ENCODE peak calls at places on chromosomes 16 and 17, in four cellular contexts. H is AG04449, E is stomach, T is astrocyte of the cerebellum. V is an unnamed sample.

GRCh38 chr16:4693956-4694663 is 748 bp downstream of the NUDT16L1 start:
- DNase-seq in H (no peak), T (no peak), E (peak), V (peak)

GRCh38 chr17:13843862-13844640 is 225.3 kb upstream of the COX10 start:
- DNase-seq in T (peak), H (no peak), E (no peak), V (no peak)

GRCh38 chr17:9875441-9875840 is 29.6 kb downstream of the RCVRN start:
- DNase-seq in E (no peak), T (peak), H (no peak), V (no peak)

GRCh38 chr16:51607202-51607756 is 456.2 kb upstream of the SALL1 start:
- DNase-seq in T (no peak), E (no peak), H (no peak), V (no peak)

GRCh38 chr16:81462683-81463082 is 18.1 kb downstream of the CMIP start:
- DNase-seq in T (no peak), E (no peak), H (no peak), V (no peak)

GRCh38 chr17:41063449-41063848 is 2.2 kb downstream of the KRTAP2-4 start:
- DNase-seq in E (no peak), T (no peak), H (no peak), V (no peak)

GRCh38 chr17:82399030-82399429 is 19.1 kb upstream of the HEXD start:
- DNase-seq in E (no peak), H (peak), T (peak), V (peak)

GRCh38 chr17:9022553-9023388 is 1.5 kb downstream of the NTN1 start:
- DNase-seq in T (no peak), E (no peak), H (no peak), V (no peak)

GRCh38 chr17:58918072-58918471 is 162.4 kb downstream of the PPM1E start:
- DNase-seq in E (no peak), H (no peak), T (no peak), V (no peak)

GRCh38 chr16:88713568-88714419 is 7.5 kb downstream of the CTU2 start:
- DNase-seq in E (peak), H (no peak), T (no peak), V (no peak)

GRCh38 chr16:88901718-88902337 is 35.4 kb upstream of the PABPN1L start:
- DNase-seq in H (no peak), T (no peak), E (no peak), V (no peak)

GRCh38 chr17:37650419-37651003 is 7.3 kb upstream of the DDX52 start:
- DNase-seq in H (no peak), E (no peak), T (no peak), V (no peak)

GRCh38 chr16:48054881-48055601 is 100.8 kb downstream of the ABCC12 start:
- DNase-seq in T (peak), E (peak), H (no peak), V (no peak)

GRCh38 chr17:21530841-21531240 is 154.7 kb downstream of the KCNJ12 start:
- DNase-seq in E (no peak), T (no peak), H (no peak), V (no peak)

GRCh38 chr16:10664720-10665126 is 30.0 kb downstream of the TEKT5 start:
- DNase-seq in T (no peak), H (no peak), E (no peak), V (no peak)

GRCh38 chr17:3998436-3998835 is 34.2 kb upstream of the ATP2A3 start:
- DNase-seq in E (no peak), T (no peak), H (no peak), V (no peak)

GRCh38 chr16:65489531-65490023 is 367.7 kb upstream of the CDH11 start:
- DNase-seq in H (no peak), T (no peak), E (no peak), V (no peak)

GRCh38 chr17:80889897-80890550 is 101.6 kb upstream of the CHMP6 start:
- DNase-seq in H (no peak), E (no peak), T (no peak), V (no peak)

GRCh38 chr16:73864868-73865267 is 431.7 kb upstream of the PSMD7 start:
- DNase-seq in H (no peak), E (no peak), T (no peak), V (no peak)

GRCh38 chr17:55463600-55463999 is 42.0 kb upstream of the MMD start:
- DNase-seq in H (no peak), T (no peak), E (no peak), V (no peak)

GRCh38 chr17:50022463-50023130 is 27.6 kb upstream of the DLX3 start:
- DNase-seq in T (no peak), E (no peak), H (no peak), V (no peak)

GRCh38 chr16:56042416-56042815 is 148.9 kb upstream of the GNAO1 start:
- DNase-seq in T (no peak), H (no peak), E (no peak), V (no peak)

GRCh38 chr17:64399071-64399766 is 8.6 kb upstream of the PECAM1 start:
- DNase-seq in H (no peak), E (no peak), T (peak), V (no peak)

GRCh38 chr17:64399767-64400156 is 9.1 kb upstream of the PECAM1 start:
- DNase-seq in E (no peak), T (no peak), H (no peak), V (no peak)

GRCh38 chr17:64401244-64401860 is 10.7 kb upstream of the PECAM1 start:
- DNase-seq in H (no peak), E (no peak), T (no peak), V (no peak)

GRCh38 chr17:64400644-64401043 is 10.0 kb upstream of the PECAM1 start:
- DNase-seq in T (no peak), E (no peak), H (no peak), V (no peak)

GRCh38 chr17:64398330-64398729 is 7.7 kb upstream of the PECAM1 start:
- DNase-seq in T (no peak), H (no peak), E (no peak), V (no peak)
- H3K4me3 ChIP-seq in T (no peak), H (no peak), E (no peak), V (no peak)

GRCh38 chr17:47789611-47790520 is 31.7 kb downstream of the OSBPL7 start:
- DNase-seq in H (no peak), T (no peak), E (peak), V (no peak)
- H3K4me3 ChIP-seq in H (peak), T (peak), E (peak), V (peak)

GRCh38 chr16:53504161-53504663 is 1.2 kb upstream of the AKTIP start:
- DNase-seq in T (no peak), E (peak), H (no peak), V (no peak)
- H3K4me3 ChIP-seq in T (peak), E (peak), H (peak), V (peak)

GRCh38 chr17:73092518-73093135 is at the start of gene SLC39A11:
- DNase-seq in E (peak), H (peak), T (peak), V (peak)

GRCh38 chr17:73091770-73092517 is 544 bp downstream of the SLC39A11 start:
- DNase-seq in E (peak), T (no peak), H (no peak), V (no peak)

GRCh38 chr17:73089918-73090317 is 2.6 kb downstream of the SLC39A11 start:
- DNase-seq in T (no peak), E (peak), H (no peak), V (no peak)

GRCh38 chr17:73090396-73091202 is 1.9 kb downstream of the SLC39A11 start:
- DNase-seq in H (no peak), E (no peak), T (no peak), V (no peak)

GRCh38 chr17:73091410-73091769 is 1.1 kb downstream of the SLC39A11 start:
- DNase-seq in T (no peak), E (no peak), H (no peak), V (no peak)
- H3K4me3 ChIP-seq in T (no peak), E (peak), H (peak), V (peak)

GRCh38 chr17:17745476-17746455 is 64.5 kb downstream of the RAI1 start:
- DNase-seq in H (no peak), T (no peak), E (no peak), V (no peak)

GRCh38 chr17:17742688-17743390 is 61.6 kb downstream of the RAI1 start:
- DNase-seq in E (no peak), T (no peak), H (no peak), V (no peak)

GRCh38 chr17:17742133-17742621 is 60.9 kb downstream of the RAI1 start:
- DNase-seq in E (no peak), T (no peak), H (no peak), V (no peak)

GRCh38 chr17:17743391-17744112 is 62.3 kb downstream of the RAI1 start:
- DNase-seq in T (no peak), H (no peak), E (no peak), V (no peak)

DNA sequence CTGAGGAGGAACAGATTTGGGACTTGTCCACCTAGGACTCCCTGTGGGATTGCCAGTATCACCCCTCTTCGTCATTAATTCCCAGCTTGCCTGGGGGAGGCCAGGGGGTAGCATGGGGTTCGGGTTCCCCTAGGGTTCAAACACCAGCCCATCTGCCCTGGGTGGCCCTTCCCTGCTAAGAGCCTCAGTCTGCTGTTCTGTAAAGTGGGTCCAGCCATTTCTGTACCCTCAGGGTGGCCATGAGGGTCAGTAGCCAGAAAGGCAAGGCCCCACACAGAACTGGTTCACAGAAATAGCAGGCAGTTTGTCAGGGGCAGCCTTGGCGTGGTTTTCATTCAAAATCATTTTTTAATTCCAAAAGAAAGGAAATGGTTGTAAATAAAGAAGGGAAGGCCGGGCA is 62.9 kb downstream of the RAI1 start:
- DNase-seq in E (no peak), T (no peak), H (no peak), V (no peak)
- H3K4me3 ChIP-seq in E (no peak), T (no peak), H (no peak), V (no peak)

GRCh38 chr17:69141802-69142472 is at the start of gene ABCA6:
- DNase-seq in H (no peak), E (no peak), T (no peak), V (peak)
- H3K4me3 ChIP-seq in H (no peak), E (peak), T (no peak), V (no peak)

GRCh38 chr17:78130080-78130438 is 512 bp upstream of the TMC8 start:
- DNase-seq in E (no peak), H (no peak), T (no peak), V (no peak)
- H3K4me3 ChIP-seq in E (no peak), H (no peak), T (no peak), V (no peak)